ENCODE peak calls at places on chromosome 14, in ten cellular contexts. One of them, this sample, is unnamed. For H3K4me1, the result is how much of the 10 kb centered on the place peaks cover.

GRCh38 chr14:56150645-56151345 is 32.6 kb downstream of the PELI2 start:
- DNase-seq in fibroblast of lung: no peak
- DNase-seq in IMR-90: no peak
- DNase-seq in mucosa of descending colon: no peak
- DNase-seq in left lung: no peak
- DNase-seq in colonic mucosa: no peak
- DNase-seq in heart right ventricle: no peak
- DNase-seq in ovary: no peak
- DNase-seq in K562: no peak
- DNase-seq in vagina: no peak
- DNase-seq in this sample: no peak

GRCh38 chr14:75711134-75711795 is 50.2 kb downstream of the TTLL5 start:
- DNase-seq in colonic mucosa: no peak
- DNase-seq in mucosa of descending colon: no peak
- DNase-seq in IMR-90: peak
- DNase-seq in fibroblast of lung: peak
- DNase-seq in left lung: no peak
- DNase-seq in ovary: no peak
- DNase-seq in vagina: no peak
- DNase-seq in K562: peak
- DNase-seq in heart right ventricle: no peak
- DNase-seq in this sample: no peak

GRCh38 chr14:30507209-30507608 is 51.7 kb upstream of the G2E3 start:
- DNase-seq in ovary: no peak
- DNase-seq in colonic mucosa: no peak
- DNase-seq in vagina: no peak
- DNase-seq in IMR-90: no peak
- DNase-seq in K562: no peak
- DNase-seq in fibroblast of lung: no peak
- DNase-seq in mucosa of descending colon: no peak
- DNase-seq in left lung: no peak
- DNase-seq in heart right ventricle: no peak
- DNase-seq in this sample: no peak

GRCh38 chr14:51490205-51490604 is 161.5 kb upstream of the FRMD6 start:
- DNase-seq in mucosa of descending colon: no peak
- DNase-seq in colonic mucosa: no peak
- DNase-seq in K562: no peak
- DNase-seq in ovary: no peak
- DNase-seq in left lung: no peak
- DNase-seq in heart right ventricle: no peak
- DNase-seq in IMR-90: peak
- DNase-seq in fibroblast of lung: peak
- DNase-seq in vagina: no peak
- DNase-seq in this sample: no peak

GRCh38 chr14:72887514-72887913 is 6.4 kb downstream of the DPF3 start:
- DNase-seq in K562: no peak
- DNase-seq in left lung: no peak
- DNase-seq in ovary: no peak
- DNase-seq in heart right ventricle: no peak
- DNase-seq in fibroblast of lung: no peak
- DNase-seq in mucosa of descending colon: no peak
- DNase-seq in colonic mucosa: no peak
- DNase-seq in IMR-90: no peak
- DNase-seq in vagina: no peak
- DNase-seq in this sample: no peak

GRCh38 chr14:102279688-102280348 is 25.1 kb downstream of the MOK start:
- DNase-seq in ovary: no peak
- DNase-seq in heart right ventricle: no peak
- DNase-seq in fibroblast of lung: peak
- DNase-seq in K562: no peak
- DNase-seq in vagina: no peak
- DNase-seq in colonic mucosa: no peak
- DNase-seq in IMR-90: peak
- DNase-seq in mucosa of descending colon: no peak
- DNase-seq in left lung: no peak
- DNase-seq in this sample: no peak

GRCh38 chr14:103402700-103403099 is 17.5 kb downstream of the MARK3 start:
- DNase-seq in heart right ventricle: no peak
- DNase-seq in left lung: no peak
- DNase-seq in K562: no peak
- DNase-seq in mucosa of descending colon: no peak
- DNase-seq in ovary: no peak
- DNase-seq in colonic mucosa: no peak
- DNase-seq in fibroblast of lung: peak
- DNase-seq in IMR-90: peak
- DNase-seq in vagina: no peak
- DNase-seq in this sample: no peak

GRCh38 chr14:36625436-36625835 is 36.2 kb upstream of the PAX9 start:
- DNase-seq in K562: no peak
- DNase-seq in vagina: no peak
- DNase-seq in left lung: no peak
- DNase-seq in mucosa of descending colon: no peak
- DNase-seq in ovary: no peak
- DNase-seq in colonic mucosa: no peak
- DNase-seq in IMR-90: no peak
- DNase-seq in heart right ventricle: no peak
- DNase-seq in fibroblast of lung: no peak
- DNase-seq in this sample: no peak

GRCh38 chr14:94403312-94403711 is 14.9 kb upstream of the SERPINA1 start:
- DNase-seq in IMR-90: no peak
- DNase-seq in vagina: no peak
- DNase-seq in mucosa of descending colon: no peak
- DNase-seq in heart right ventricle: no peak
- DNase-seq in fibroblast of lung: no peak
- DNase-seq in ovary: no peak
- DNase-seq in K562: no peak
- DNase-seq in colonic mucosa: no peak
- DNase-seq in left lung: no peak
- DNase-seq in this sample: no peak

GRCh38 chr14:36944307-36945010 is 227.9 kb downstream of the SLC25A21 start:
- DNase-seq in IMR-90: peak
- DNase-seq in mucosa of descending colon: no peak
- DNase-seq in vagina: no peak
- DNase-seq in fibroblast of lung: peak
- DNase-seq in left lung: no peak
- DNase-seq in heart right ventricle: no peak
- DNase-seq in K562: no peak
- DNase-seq in ovary: no peak
- DNase-seq in colonic mucosa: no peak
- DNase-seq in this sample: no peak

GRCh38 chr14:77647853-77648252 is 31.4 kb upstream of the SPTLC2 start:
- DNase-seq in IMR-90: no peak
- DNase-seq in K562: no peak
- DNase-seq in fibroblast of lung: no peak
- DNase-seq in vagina: no peak
- DNase-seq in left lung: no peak
- DNase-seq in colonic mucosa: peak
- DNase-seq in ovary: no peak
- DNase-seq in mucosa of descending colon: no peak
- DNase-seq in heart right ventricle: no peak
- DNase-seq in this sample: no peak

GRCh38 chr14:71586131-71586893 is 345.9 kb upstream of the RGS6 start:
- DNase-seq in K562: no peak
- DNase-seq in vagina: no peak
- DNase-seq in mucosa of descending colon: no peak
- DNase-seq in left lung: no peak
- DNase-seq in fibroblast of lung: peak
- DNase-seq in IMR-90: peak
- DNase-seq in heart right ventricle: no peak
- DNase-seq in colonic mucosa: no peak
- DNase-seq in ovary: peak
- DNase-seq in this sample: no peak
- H3K4me1 ChIP-seq in K562: under half
- H3K4me1 ChIP-seq in vagina: under half
- H3K4me1 ChIP-seq in mucosa of descending colon: under half
- H3K4me1 ChIP-seq in left lung: under half
- H3K4me1 ChIP-seq in fibroblast of lung: under half
- H3K4me1 ChIP-seq in IMR-90: under half
- H3K4me1 ChIP-seq in heart right ventricle: under half
- H3K4me1 ChIP-seq in colonic mucosa: under half
- H3K4me1 ChIP-seq in ovary: under half
- H3K4me1 ChIP-seq in this sample: under half

GRCh38 chr14:92794547-92794941 is 439 bp downstream of the GOLGA5 start:
- DNase-seq in vagina: peak
- DNase-seq in ovary: no peak
- DNase-seq in left lung: peak
- DNase-seq in IMR-90: peak
- DNase-seq in mucosa of descending colon: no peak
- DNase-seq in K562: peak
- DNase-seq in colonic mucosa: no peak
- DNase-seq in fibroblast of lung: peak
- DNase-seq in heart right ventricle: no peak
- DNase-seq in this sample: no peak
- TF ChIP-seq CTCF in vagina: no peak
- TF ChIP-seq CTCF in ovary: no peak
- TF ChIP-seq CTCF in left lung: no peak
- TF ChIP-seq CTCF in IMR-90: no peak
- TF ChIP-seq CTCF in mucosa of descending colon: no peak
- TF ChIP-seq CTCF in K562: no peak
- TF ChIP-seq CTCF in colonic mucosa: no peak
- TF ChIP-seq CTCF in fibroblast of lung: no peak
- TF ChIP-seq CTCF in heart right ventricle: no peak
- TF ChIP-seq CTCF in this sample: no peak

DNA sequence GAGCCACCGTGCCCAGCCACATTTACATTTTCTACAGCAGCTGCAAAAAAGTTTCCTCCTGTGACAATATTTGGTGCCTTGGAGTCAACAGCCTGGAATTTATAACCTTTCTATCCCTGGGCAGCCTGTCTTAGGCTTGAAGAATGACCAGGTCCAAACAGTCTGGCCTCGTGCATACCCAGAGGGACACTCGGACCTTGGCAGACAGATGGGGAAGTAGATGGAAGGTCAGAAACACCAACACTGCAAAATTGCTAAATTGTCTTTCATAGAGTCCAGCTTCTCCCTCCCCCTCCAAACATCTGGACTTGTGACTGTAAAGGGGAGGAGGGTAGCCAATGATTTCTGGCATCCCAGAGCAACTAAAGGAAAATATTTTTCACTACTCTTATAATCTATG is 79.1 kb downstream of the FOXN3 start:
- DNase-seq in mucosa of descending colon: no peak
- DNase-seq in heart right ventricle: no peak
- DNase-seq in vagina: no peak
- DNase-seq in fibroblast of lung: peak
- DNase-seq in colonic mucosa: no peak
- DNase-seq in IMR-90: peak
- DNase-seq in left lung: no peak
- DNase-seq in ovary: no peak
- DNase-seq in K562: no peak
- DNase-seq in this sample: peak
- H3K4me1 ChIP-seq in mucosa of descending colon: under half
- H3K4me1 ChIP-seq in heart right ventricle: half or more
- H3K4me1 ChIP-seq in vagina: under half
- H3K4me1 ChIP-seq in fibroblast of lung: under half
- H3K4me1 ChIP-seq in colonic mucosa: under half
- H3K4me1 ChIP-seq in IMR-90: under half
- H3K4me1 ChIP-seq in left lung: under half
- H3K4me1 ChIP-seq in ovary: under half
- H3K4me1 ChIP-seq in K562: under half
- H3K4me1 ChIP-seq in this sample: under half

GRCh38 chr14:96304956-96305355 is 48.9 kb downstream of the BDKRB1 start:
- DNase-seq in IMR-90: no peak
- DNase-seq in fibroblast of lung: no peak
- DNase-seq in vagina: no peak
- DNase-seq in colonic mucosa: no peak
- DNase-seq in mucosa of descending colon: no peak
- DNase-seq in K562: no peak
- DNase-seq in left lung: no peak
- DNase-seq in ovary: no peak
- DNase-seq in heart right ventricle: no peak
- DNase-seq in this sample: no peak
- TF ChIP-seq CTCF in IMR-90: peak
- TF ChIP-seq CTCF in fibroblast of lung: peak
- TF ChIP-seq CTCF in vagina: no peak
- TF ChIP-seq CTCF in colonic mucosa: no peak
- TF ChIP-seq CTCF in mucosa of descending colon: no peak
- TF ChIP-seq CTCF in K562: no peak
- TF ChIP-seq CTCF in left lung: no peak
- TF ChIP-seq CTCF in ovary: no peak
- TF ChIP-seq CTCF in heart right ventricle: no peak
- TF ChIP-seq CTCF in this sample: no peak

GRCh38 chr14:68634346-68634745 is 158.5 kb downstream of the ZFP36L1 start:
- DNase-seq in K562: no peak
- DNase-seq in heart right ventricle: no peak
- DNase-seq in mucosa of descending colon: no peak
- DNase-seq in vagina: peak
- DNase-seq in left lung: no peak
- DNase-seq in colonic mucosa: peak
- DNase-seq in fibroblast of lung: peak
- DNase-seq in ovary: no peak
- DNase-seq in IMR-90: no peak
- DNase-seq in this sample: no peak
- H3K4me1 ChIP-seq in K562: under half
- H3K4me1 ChIP-seq in heart right ventricle: half or more
- H3K4me1 ChIP-seq in mucosa of descending colon: under half
- H3K4me1 ChIP-seq in vagina: half or more
- H3K4me1 ChIP-seq in left lung: under half
- H3K4me1 ChIP-seq in colonic mucosa: under half
- H3K4me1 ChIP-seq in fibroblast of lung: under half
- H3K4me1 ChIP-seq in ovary: under half
- H3K4me1 ChIP-seq in IMR-90: under half
- H3K4me1 ChIP-seq in this sample: under half

DNA sequence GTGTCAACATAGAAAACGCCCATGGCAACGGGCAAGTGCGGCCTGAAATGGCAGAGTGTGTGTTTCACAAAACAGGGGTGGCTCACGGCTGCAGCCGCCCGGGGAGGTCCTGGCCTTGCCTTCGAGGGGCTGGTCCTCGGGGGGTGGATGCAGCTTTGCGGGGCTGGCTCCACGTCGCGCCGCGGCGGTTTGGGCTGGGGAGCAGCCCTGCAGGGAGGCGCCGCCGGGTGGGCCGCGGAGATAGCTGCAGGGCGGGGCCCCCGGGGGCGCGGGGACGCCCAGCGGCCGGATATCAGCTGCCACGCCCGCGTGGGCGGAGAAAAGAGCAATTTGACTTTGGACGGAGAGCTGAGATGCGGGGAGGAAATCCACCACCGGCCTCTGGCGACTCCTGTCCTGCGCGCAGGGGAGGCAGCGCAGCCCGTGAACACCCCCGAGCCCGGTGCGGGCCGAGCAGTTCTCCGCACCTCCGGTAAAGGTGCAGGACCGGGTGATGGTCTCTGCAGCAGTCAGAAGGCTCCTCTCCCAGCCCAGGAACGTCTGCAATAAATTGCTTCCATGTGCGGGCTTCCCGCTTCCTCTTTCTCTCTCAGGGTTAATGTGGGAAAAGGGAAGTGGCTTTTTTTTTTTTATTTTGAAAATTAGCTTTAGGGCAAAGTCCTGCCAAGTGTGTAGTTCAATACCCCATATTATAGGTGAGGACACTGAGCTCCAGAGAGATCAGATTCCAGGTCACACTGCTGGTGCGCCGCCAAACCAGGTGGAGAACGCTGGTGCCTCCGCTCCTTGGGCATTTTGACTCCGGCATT is 110.5 kb downstream of the ARF6 start:
- DNase-seq in vagina: no peak
- DNase-seq in K562: peak
- DNase-seq in left lung: peak
- DNase-seq in mucosa of descending colon: peak
- DNase-seq in fibroblast of lung: peak
- DNase-seq in IMR-90: peak
- DNase-seq in ovary: peak
- DNase-seq in colonic mucosa: peak
- DNase-seq in heart right ventricle: peak
- DNase-seq in this sample: peak
- TF ChIP-seq CTCF in vagina: no peak
- TF ChIP-seq CTCF in K562: peak
- TF ChIP-seq CTCF in left lung: peak
- TF ChIP-seq CTCF in mucosa of descending colon: no peak
- TF ChIP-seq CTCF in fibroblast of lung: peak
- TF ChIP-seq CTCF in IMR-90: peak
- TF ChIP-seq CTCF in ovary: no peak
- TF ChIP-seq CTCF in colonic mucosa: peak
- TF ChIP-seq CTCF in heart right ventricle: no peak
- TF ChIP-seq CTCF in this sample: peak